ENCODE peak calls at places on chromosomes 3 and 15, in seven cellular contexts. One of them, this sample, is unnamed.
A peak's percentile ranks its signal among the peaks of the same experiment; 100 is the strongest.

GRCh38 chr3:30233924-30234666 is 372.3 kb upstream of the TGFBR2 start:
- DNase-seq in astrocyte of the spinal cord: no peak
- DNase-seq in fibroblast of pulmonary artery: peak; percentile 55
- DNase-seq in stomach: no peak
- DNase-seq in transverse colon: no peak
- DNase-seq in IMR-90: no peak
- DNase-seq in CD8-positive, alpha-beta memory T cell: no peak
- DNase-seq in this sample: no peak

GRCh38 chr15:70488002-70488605 is 275.3 kb downstream of the UACA start:
- DNase-seq in astrocyte of the spinal cord: peak; percentile 80
- DNase-seq in fibroblast of pulmonary artery: peak; percentile 80
- DNase-seq in stomach: peak; percentile 85
- DNase-seq in transverse colon: peak; percentile 78
- DNase-seq in IMR-90: peak; percentile 67
- DNase-seq in CD8-positive, alpha-beta memory T cell: peak; percentile 63
- DNase-seq in this sample: peak; percentile 71

GRCh38 chr3:35664460-35664919 is 25.2 kb downstream of the ARPP21 start:
- DNase-seq in astrocyte of the spinal cord: peak; percentile 90
- DNase-seq in fibroblast of pulmonary artery: peak; percentile 87
- DNase-seq in stomach: peak; percentile 31
- DNase-seq in transverse colon: no peak
- DNase-seq in IMR-90: peak; percentile 16
- DNase-seq in CD8-positive, alpha-beta memory T cell: no peak
- DNase-seq in this sample: peak; percentile 73

GRCh38 chr15:100727291-100727851 is 125.0 kb downstream of the ASB7 start:
- DNase-seq in astrocyte of the spinal cord: no peak
- DNase-seq in fibroblast of pulmonary artery: peak; percentile 83
- DNase-seq in stomach: no peak
- DNase-seq in transverse colon: no peak
- DNase-seq in IMR-90: no peak
- DNase-seq in CD8-positive, alpha-beta memory T cell: no peak
- DNase-seq in this sample: no peak

GRCh38 chr15:59372352-59373211 is at the start of gene MYO1E:
- DNase-seq in astrocyte of the spinal cord: peak; percentile 97
- DNase-seq in fibroblast of pulmonary artery: peak; percentile 98
- DNase-seq in stomach: peak; percentile 91
- DNase-seq in transverse colon: peak; percentile 92
- DNase-seq in IMR-90: peak; percentile 97
- DNase-seq in CD8-positive, alpha-beta memory T cell: no peak
- DNase-seq in this sample: peak; percentile 97

GRCh38 chr15:63349156-63349555 is 32.5 kb downstream of the CA12 start:
- DNase-seq in astrocyte of the spinal cord: no peak
- DNase-seq in fibroblast of pulmonary artery: no peak
- DNase-seq in stomach: no peak
- DNase-seq in transverse colon: no peak
- DNase-seq in IMR-90: no peak
- DNase-seq in CD8-positive, alpha-beta memory T cell: no peak
- DNase-seq in this sample: no peak

GRCh38 chr3:140013220-140013619 is 78.2 kb downstream of the CLSTN2 start:
- DNase-seq in astrocyte of the spinal cord: no peak
- DNase-seq in fibroblast of pulmonary artery: no peak
- DNase-seq in stomach: no peak
- DNase-seq in transverse colon: no peak
- DNase-seq in IMR-90: no peak
- DNase-seq in CD8-positive, alpha-beta memory T cell: no peak
- DNase-seq in this sample: no peak

GRCh38 chr3:82080261-82080660 is 318.8 kb upstream of the GBE1 start:
- DNase-seq in astrocyte of the spinal cord: peak; percentile 29
- DNase-seq in fibroblast of pulmonary artery: peak; percentile 17
- DNase-seq in stomach: no peak
- DNase-seq in transverse colon: no peak
- DNase-seq in IMR-90: no peak
- DNase-seq in CD8-positive, alpha-beta memory T cell: no peak
- DNase-seq in this sample: peak; percentile 6

GRCh38 chr15:58924326-58924725 is 9.2 kb downstream of the SLTM start:
- DNase-seq in astrocyte of the spinal cord: no peak
- DNase-seq in fibroblast of pulmonary artery: peak; percentile 60
- DNase-seq in stomach: no peak
- DNase-seq in transverse colon: no peak
- DNase-seq in IMR-90: peak; percentile 68
- DNase-seq in CD8-positive, alpha-beta memory T cell: no peak
- DNase-seq in this sample: no peak

GRCh38 chr3:124923833-124924232 is 10.7 kb downstream of the MUC13 start:
- DNase-seq in astrocyte of the spinal cord: no peak
- DNase-seq in fibroblast of pulmonary artery: peak; percentile 13
- DNase-seq in stomach: no peak
- DNase-seq in transverse colon: no peak
- DNase-seq in IMR-90: no peak
- DNase-seq in CD8-positive, alpha-beta memory T cell: no peak
- DNase-seq in this sample: no peak

GRCh38 chr3:169509780-169510179 is 153.7 kb downstream of the MECOM start:
- DNase-seq in astrocyte of the spinal cord: no peak
- DNase-seq in fibroblast of pulmonary artery: no peak
- DNase-seq in stomach: no peak
- DNase-seq in transverse colon: no peak
- DNase-seq in IMR-90: no peak
- DNase-seq in CD8-positive, alpha-beta memory T cell: no peak
- DNase-seq in this sample: no peak

GRCh38 chr3:112247900-112248299 is 46.1 kb downstream of the SLC9C1 start:
- DNase-seq in astrocyte of the spinal cord: no peak
- DNase-seq in fibroblast of pulmonary artery: no peak
- DNase-seq in stomach: no peak
- DNase-seq in transverse colon: no peak
- DNase-seq in IMR-90: no peak
- DNase-seq in CD8-positive, alpha-beta memory T cell: no peak
- DNase-seq in this sample: no peak

GRCh38 chr3:149356044-149356592 is 21.3 kb downstream of the TM4SF1 start:
- DNase-seq in astrocyte of the spinal cord: no peak
- DNase-seq in fibroblast of pulmonary artery: peak; percentile 13
- DNase-seq in stomach: no peak
- DNase-seq in transverse colon: no peak
- DNase-seq in IMR-90: no peak
- DNase-seq in CD8-positive, alpha-beta memory T cell: no peak
- DNase-seq in this sample: no peak

GRCh38 chr3:134625885-134626741 is 24.7 kb downstream of the KY start:
- DNase-seq in astrocyte of the spinal cord: no peak
- DNase-seq in fibroblast of pulmonary artery: no peak
- DNase-seq in stomach: peak; percentile 15
- DNase-seq in transverse colon: no peak
- DNase-seq in IMR-90: no peak
- DNase-seq in CD8-positive, alpha-beta memory T cell: no peak
- DNase-seq in this sample: no peak

GRCh38 chr3:38019658-38020341 is 9.6 kb downstream of the PLCD1 start:
- DNase-seq in astrocyte of the spinal cord: no peak
- DNase-seq in fibroblast of pulmonary artery: no peak
- DNase-seq in stomach: peak; percentile 71
- DNase-seq in transverse colon: peak; percentile 27
- DNase-seq in IMR-90: no peak
- DNase-seq in CD8-positive, alpha-beta memory T cell: no peak
- DNase-seq in this sample: no peak

GRCh38 chr3:69105320-69105719 is 17.1 kb downstream of the LMOD3 start:
- DNase-seq in astrocyte of the spinal cord: no peak
- DNase-seq in fibroblast of pulmonary artery: no peak
- DNase-seq in stomach: no peak
- DNase-seq in transverse colon: no peak
- DNase-seq in IMR-90: no peak
- DNase-seq in CD8-positive, alpha-beta memory T cell: no peak
- DNase-seq in this sample: no peak

GRCh38 chr15:60539881-60540613 is 61.1 kb upstream of the ICE2 start:
- DNase-seq in astrocyte of the spinal cord: no peak
- DNase-seq in fibroblast of pulmonary artery: peak; percentile 8
- DNase-seq in stomach: no peak
- DNase-seq in transverse colon: no peak
- DNase-seq in IMR-90: no peak
- DNase-seq in CD8-positive, alpha-beta memory T cell: no peak
- DNase-seq in this sample: no peak

GRCh38 chr15:73996939-73997338 is 2.4 kb downstream of the PML start:
- DNase-seq in astrocyte of the spinal cord: peak; percentile 43
- DNase-seq in fibroblast of pulmonary artery: peak; percentile 55
- DNase-seq in stomach: no peak
- DNase-seq in transverse colon: no peak
- DNase-seq in IMR-90: no peak
- DNase-seq in CD8-positive, alpha-beta memory T cell: peak; percentile 18
- DNase-seq in this sample: peak; percentile 28

GRCh38 chr15:96053039-96054021 is 277.2 kb upstream of the NR2F2 start:
- DNase-seq in astrocyte of the spinal cord: peak; percentile 34
- DNase-seq in fibroblast of pulmonary artery: peak; percentile 48
- DNase-seq in stomach: peak; percentile 75
- DNase-seq in transverse colon: peak; percentile 15
- DNase-seq in IMR-90: no peak
- DNase-seq in CD8-positive, alpha-beta memory T cell: no peak
- DNase-seq in this sample: no peak

GRCh38 chr3:114727373-114727772 is 419.7 kb downstream of the ZBTB20 start:
- DNase-seq in astrocyte of the spinal cord: no peak
- DNase-seq in fibroblast of pulmonary artery: no peak
- DNase-seq in stomach: no peak
- DNase-seq in transverse colon: no peak
- DNase-seq in IMR-90: no peak
- DNase-seq in CD8-positive, alpha-beta memory T cell: no peak
- DNase-seq in this sample: no peak

GRCh38 chr15:92603743-92604470 is 51.7 kb downstream of the FAM174B start:
- DNase-seq in astrocyte of the spinal cord: peak; percentile 5
- DNase-seq in fibroblast of pulmonary artery: peak; percentile 28
- DNase-seq in stomach: no peak
- DNase-seq in transverse colon: no peak
- DNase-seq in IMR-90: no peak
- DNase-seq in CD8-positive, alpha-beta memory T cell: no peak
- DNase-seq in this sample: no peak

GRCh38 chr15:99369250-99369649 is 118.0 kb downstream of the LRRC28 start:
- DNase-seq in astrocyte of the spinal cord: no peak
- DNase-seq in fibroblast of pulmonary artery: no peak
- DNase-seq in stomach: no peak
- DNase-seq in transverse colon: no peak
- DNase-seq in IMR-90: no peak
- DNase-seq in CD8-positive, alpha-beta memory T cell: no peak
- DNase-seq in this sample: no peak

GRCh38 chr15:37032091-37032775 is 68.1 kb downstream of the MEIS2 start:
- DNase-seq in astrocyte of the spinal cord: no peak
- DNase-seq in fibroblast of pulmonary artery: peak; percentile 13
- DNase-seq in stomach: no peak
- DNase-seq in transverse colon: no peak
- DNase-seq in IMR-90: peak; percentile 23
- DNase-seq in CD8-positive, alpha-beta memory T cell: no peak
- DNase-seq in this sample: no peak

GRCh38 chr3:111069974-111070751 is 1.5 kb upstream of the NECTIN3 start:
- DNase-seq in astrocyte of the spinal cord: peak; percentile 26
- DNase-seq in fibroblast of pulmonary artery: peak; percentile 24
- DNase-seq in stomach: no peak
- DNase-seq in transverse colon: peak; percentile 22
- DNase-seq in IMR-90: peak; percentile 30
- DNase-seq in CD8-positive, alpha-beta memory T cell: no peak
- DNase-seq in this sample: no peak

DNA sequence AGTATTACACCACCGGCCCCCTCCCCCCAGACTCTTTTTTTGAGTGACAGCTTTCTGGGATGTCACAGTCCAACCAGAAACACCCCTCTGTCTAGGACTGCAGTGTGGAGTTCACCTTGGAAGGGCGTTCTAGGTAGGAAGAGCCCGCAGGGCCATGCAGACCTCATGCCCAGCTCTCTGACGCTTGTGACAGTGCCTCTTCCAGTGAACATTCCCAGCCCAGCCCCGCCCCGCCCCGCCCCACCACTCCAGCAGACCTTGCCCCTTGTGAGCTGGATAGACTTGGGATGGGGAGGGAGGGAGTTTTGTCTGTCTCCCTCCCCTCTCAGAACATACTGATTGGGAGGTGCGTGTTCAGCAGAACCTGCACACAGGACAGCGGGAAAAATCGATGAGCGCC is 63.6 kb downstream of the AAGAB start:
- DNase-seq in astrocyte of the spinal cord: no peak
- DNase-seq in fibroblast of pulmonary artery: no peak
- DNase-seq in stomach: no peak
- DNase-seq in transverse colon: no peak
- DNase-seq in IMR-90: peak; percentile 0
- DNase-seq in CD8-positive, alpha-beta memory T cell: no peak
- DNase-seq in this sample: no peak
- H3K4me3 ChIP-seq in astrocyte of the spinal cord: no peak overlapping the region
- H3K4me3 ChIP-seq in fibroblast of pulmonary artery: no peak overlapping the region
- H3K4me3 ChIP-seq in stomach: no peak overlapping the region
- H3K4me3 ChIP-seq in transverse colon: no peak overlapping the region
- H3K4me3 ChIP-seq in IMR-90: no peak overlapping the region
- H3K4me3 ChIP-seq in CD8-positive, alpha-beta memory T cell: no peak overlapping the region
- H3K4me3 ChIP-seq in this sample: no peak overlapping the region

DNA sequence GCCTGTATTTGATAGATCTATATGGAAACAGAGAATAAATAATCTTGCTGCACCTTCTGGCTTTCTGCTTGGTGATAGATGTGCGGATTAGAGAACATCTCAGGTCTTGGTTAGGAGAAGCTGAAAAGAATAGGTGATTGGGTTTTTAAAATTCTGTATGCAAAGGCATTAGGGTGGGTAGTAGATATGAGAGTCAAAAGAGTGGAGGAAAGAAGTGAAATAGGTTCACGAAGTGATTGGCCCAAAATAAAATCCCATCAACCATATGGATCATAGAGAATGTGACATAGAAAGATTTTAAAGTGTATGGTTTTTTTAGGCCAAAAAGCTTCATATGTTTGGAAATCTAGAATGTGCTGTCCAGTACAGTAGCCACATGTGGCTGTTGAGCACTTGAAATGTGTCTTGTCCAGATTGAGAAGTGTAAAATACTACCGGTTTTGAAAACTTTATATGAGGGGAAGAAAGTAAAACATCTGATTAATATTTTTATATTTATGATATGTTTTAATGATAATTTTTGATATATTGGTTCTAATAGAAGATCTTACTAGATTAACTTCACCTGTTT is 2.8 kb downstream of the MBNL1 start:
- DNase-seq in astrocyte of the spinal cord: no peak
- DNase-seq in fibroblast of pulmonary artery: no peak
- DNase-seq in stomach: no peak
- DNase-seq in transverse colon: no peak
- DNase-seq in IMR-90: no peak
- DNase-seq in CD8-positive, alpha-beta memory T cell: no peak
- DNase-seq in this sample: no peak
- H3K4me3 ChIP-seq in astrocyte of the spinal cord: peak overlapping the region; percentile 91
- H3K4me3 ChIP-seq in fibroblast of pulmonary artery: peak overlapping the region; percentile 83
- H3K4me3 ChIP-seq in stomach: peak overlapping the region; percentile 77
- H3K4me3 ChIP-seq in transverse colon: peak overlapping the region; percentile 92
- H3K4me3 ChIP-seq in IMR-90: peak overlapping the region; percentile 88
- H3K4me3 ChIP-seq in CD8-positive, alpha-beta memory T cell: peak overlapping the region; percentile 97
- H3K4me3 ChIP-seq in this sample: peak overlapping the region; percentile 79

DNA sequence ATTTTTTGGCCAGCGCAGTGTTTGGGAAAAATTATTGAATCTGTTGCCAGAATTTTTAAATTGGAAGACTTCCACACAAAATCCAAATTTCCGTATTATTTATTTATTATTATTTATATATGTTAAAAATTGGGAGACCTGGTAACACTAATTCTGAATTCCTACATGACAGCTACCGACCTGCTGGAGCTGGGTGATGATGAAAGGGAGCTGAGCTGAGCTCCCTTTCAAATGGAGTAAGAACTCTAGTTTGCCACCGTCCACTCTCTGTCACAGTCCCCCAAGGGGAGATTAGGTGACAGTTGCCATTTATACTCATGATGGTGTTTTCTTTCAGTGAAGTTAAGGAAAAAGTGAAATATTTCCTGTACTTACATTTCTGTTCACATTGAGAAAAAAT is 1.4 kb downstream of the CRTC3 start:
- DNase-seq in astrocyte of the spinal cord: no peak
- DNase-seq in fibroblast of pulmonary artery: no peak
- DNase-seq in stomach: no peak
- DNase-seq in transverse colon: no peak
- DNase-seq in IMR-90: no peak
- DNase-seq in CD8-positive, alpha-beta memory T cell: no peak
- DNase-seq in this sample: no peak
- H3K4me3 ChIP-seq in astrocyte of the spinal cord: peak overlapping the region; percentile 78
- H3K4me3 ChIP-seq in fibroblast of pulmonary artery: peak overlapping the region; percentile 85
- H3K4me3 ChIP-seq in stomach: peak overlapping the region; percentile 73
- H3K4me3 ChIP-seq in transverse colon: peak overlapping the region; percentile 84
- H3K4me3 ChIP-seq in IMR-90: peak overlapping the region; percentile 92
- H3K4me3 ChIP-seq in CD8-positive, alpha-beta memory T cell: peak overlapping the region; percentile 80
- H3K4me3 ChIP-seq in this sample: peak overlapping the region; percentile 76

GRCh38 chr3:51386852-51387229 is 1.8 kb downstream of the MANF start:
- DNase-seq in astrocyte of the spinal cord: no peak
- DNase-seq in fibroblast of pulmonary artery: no peak
- DNase-seq in stomach: no peak
- DNase-seq in transverse colon: no peak
- DNase-seq in IMR-90: no peak
- DNase-seq in CD8-positive, alpha-beta memory T cell: no peak
- DNase-seq in this sample: no peak
- H3K4me3 ChIP-seq in astrocyte of the spinal cord: peak overlapping the region; percentile 96
- H3K4me3 ChIP-seq in fibroblast of pulmonary artery: peak overlapping the region; percentile 83
- H3K4me3 ChIP-seq in stomach: peak overlapping the region; percentile 90
- H3K4me3 ChIP-seq in transverse colon: peak overlapping the region; percentile 91
- H3K4me3 ChIP-seq in IMR-90: no peak overlapping the region
- H3K4me3 ChIP-seq in CD8-positive, alpha-beta memory T cell: peak overlapping the region; percentile 40
- H3K4me3 ChIP-seq in this sample: peak overlapping the region; percentile 85

This sample was measured in brain microvascular endothelial cell.